ENCODE peak calls at places on chromosomes 5 and 9, in seven cellular contexts. One of them, this sample, is unnamed.

GRCh38 chr5:67182406-67182805 is 14.2 kb downstream of the CD180 start:
- DNase-seq in IMR-90: peak
- DNase-seq in RCC 7860: no peak
- DNase-seq in AG20443: peak
- DNase-seq in neuronal stem cell: no peak
- DNase-seq in GM04503: no peak
- DNase-seq in naive B cell: no peak
- DNase-seq in this sample: no peak

GRCh38 chr9:68498816-68499215 is 41.9 kb downstream of the TMEM252 start:
- DNase-seq in GM04503: no peak
- DNase-seq in naive B cell: no peak
- DNase-seq in RCC 7860: no peak
- DNase-seq in IMR-90: no peak
- DNase-seq in AG20443: no peak
- DNase-seq in neuronal stem cell: no peak
- DNase-seq in this sample: no peak

GRCh38 chr9:113650207-113651131 is 186.9 kb downstream of the RGS3 start:
- DNase-seq in IMR-90: peak
- DNase-seq in GM04503: peak
- DNase-seq in AG20443: peak
- DNase-seq in neuronal stem cell: no peak
- DNase-seq in naive B cell: no peak
- DNase-seq in RCC 7860: peak
- DNase-seq in this sample: no peak

GRCh38 chr9:124553738-124554137 is 46.5 kb upstream of the NR5A1 start:
- DNase-seq in IMR-90: peak
- DNase-seq in neuronal stem cell: no peak
- DNase-seq in GM04503: peak
- DNase-seq in AG20443: peak
- DNase-seq in RCC 7860: peak
- DNase-seq in naive B cell: no peak
- DNase-seq in this sample: no peak

GRCh38 chr9:130895481-130896232 is 955 bp downstream of the QRFP start:
- DNase-seq in RCC 7860: no peak
- DNase-seq in neuronal stem cell: no peak
- DNase-seq in IMR-90: no peak
- DNase-seq in AG20443: no peak
- DNase-seq in naive B cell: no peak
- DNase-seq in GM04503: no peak
- DNase-seq in this sample: no peak

GRCh38 chr9:81690251-81690851 is 1.0 kb upstream of the TLE1 start:
- DNase-seq in neuronal stem cell: no peak
- DNase-seq in IMR-90: peak
- DNase-seq in RCC 7860: no peak
- DNase-seq in naive B cell: peak
- DNase-seq in AG20443: peak
- DNase-seq in GM04503: no peak
- DNase-seq in this sample: no peak

GRCh38 chr9:13388157-13388556 is 108.7 kb upstream of the MPDZ start:
- DNase-seq in naive B cell: no peak
- DNase-seq in neuronal stem cell: no peak
- DNase-seq in IMR-90: no peak
- DNase-seq in AG20443: peak
- DNase-seq in GM04503: peak
- DNase-seq in RCC 7860: peak
- DNase-seq in this sample: no peak

GRCh38 chr9:136619742-136620440 is 42.8 kb upstream of the EGFL7 start:
- DNase-seq in RCC 7860: peak
- DNase-seq in AG20443: no peak
- DNase-seq in neuronal stem cell: no peak
- DNase-seq in GM04503: no peak
- DNase-seq in naive B cell: no peak
- DNase-seq in IMR-90: peak
- DNase-seq in this sample: no peak

GRCh38 chr5:168023190-168023589 is 268.3 kb upstream of the WWC1 start:
- DNase-seq in AG20443: peak
- DNase-seq in naive B cell: no peak
- DNase-seq in RCC 7860: no peak
- DNase-seq in GM04503: no peak
- DNase-seq in IMR-90: no peak
- DNase-seq in neuronal stem cell: no peak
- DNase-seq in this sample: no peak

GRCh38 chr5:44774279-44774880 is 34.4 kb upstream of the MRPS30 start:
- DNase-seq in naive B cell: peak
- DNase-seq in RCC 7860: peak
- DNase-seq in IMR-90: peak
- DNase-seq in neuronal stem cell: peak
- DNase-seq in AG20443: peak
- DNase-seq in GM04503: peak
- DNase-seq in this sample: peak

GRCh38 chr5:135242496-135243193 is 156.4 kb downstream of the MACROH2A1 start:
- DNase-seq in GM04503: peak
- DNase-seq in IMR-90: peak
- DNase-seq in RCC 7860: no peak
- DNase-seq in AG20443: peak
- DNase-seq in neuronal stem cell: no peak
- DNase-seq in naive B cell: no peak
- DNase-seq in this sample: no peak

GRCh38 chr9:132136151-132136892 is 25.5 kb upstream of the NTNG2 start:
- DNase-seq in AG20443: no peak
- DNase-seq in IMR-90: no peak
- DNase-seq in neuronal stem cell: no peak
- DNase-seq in naive B cell: no peak
- DNase-seq in GM04503: no peak
- DNase-seq in RCC 7860: no peak
- DNase-seq in this sample: no peak

GRCh38 chr9:21931428-21931827 is 62.8 kb downstream of the CDKN2A start:
- DNase-seq in GM04503: no peak
- DNase-seq in RCC 7860: no peak
- DNase-seq in naive B cell: no peak
- DNase-seq in AG20443: no peak
- DNase-seq in neuronal stem cell: no peak
- DNase-seq in IMR-90: peak
- DNase-seq in this sample: no peak

GRCh38 chr9:7561527-7561926 is 238.1 kb downstream of the DMAC1 start:
- DNase-seq in IMR-90: no peak
- DNase-seq in naive B cell: no peak
- DNase-seq in RCC 7860: no peak
- DNase-seq in neuronal stem cell: no peak
- DNase-seq in AG20443: no peak
- DNase-seq in GM04503: no peak
- DNase-seq in this sample: no peak

GRCh38 chr5:167415779-167416761 is 875.4 kb upstream of the WWC1 start:
- DNase-seq in AG20443: no peak
- DNase-seq in GM04503: no peak
- DNase-seq in naive B cell: no peak
- DNase-seq in neuronal stem cell: no peak
- DNase-seq in IMR-90: no peak
- DNase-seq in RCC 7860: no peak
- DNase-seq in this sample: no peak

GRCh38 chr9:8071445-8071798 is 271.8 kb upstream of the DMAC1 start:
- DNase-seq in AG20443: no peak
- DNase-seq in IMR-90: no peak
- DNase-seq in RCC 7860: no peak
- DNase-seq in neuronal stem cell: peak
- DNase-seq in GM04503: no peak
- DNase-seq in naive B cell: no peak
- DNase-seq in this sample: no peak

GRCh38 chr5:152686931-152687330 is 281.9 kb upstream of the NMUR2 start:
- DNase-seq in RCC 7860: peak
- DNase-seq in AG20443: no peak
- DNase-seq in GM04503: no peak
- DNase-seq in IMR-90: no peak
- DNase-seq in neuronal stem cell: no peak
- DNase-seq in naive B cell: no peak
- DNase-seq in this sample: no peak